ENCODE peak calls at places on chromosome 14, in nine cellular contexts. K, D, N, T, F, M, Z, U and J are unnamed samples.

GRCh38 chr14:92984082-92984788 is 61.3 kb downstream of the CHGA start:
- DNase-seq in T (no peak), Z (peak), M (no peak), D (no peak), K (no peak), F (no peak), U (no peak), N (no peak), J (no peak)

GRCh38 chr14:54312166-54312801 is 84.5 kb upstream of the CDKN3 start:
- DNase-seq in K (peak), Z (peak), M (no peak), N (peak), U (peak), D (peak), T (no peak), F (no peak), J (peak)

GRCh38 chr14:102183922-102184677 is 44.4 kb downstream of the WDR20 start:
- DNase-seq in K (no peak), F (no peak), T (no peak), N (no peak), M (no peak), D (no peak), U (no peak), Z (no peak), J (no peak)

GRCh38 chr14:61064210-61064609 is 83.2 kb downstream of the SLC38A6 start:
- DNase-seq in Z (no peak), T (no peak), D (no peak), U (no peak), F (no peak), N (no peak), K (peak), M (peak), J (no peak)

GRCh38 chr14:97074456-97074855 is 277.3 kb downstream of the VRK1 start:
- DNase-seq in K (no peak), F (no peak), D (no peak), Z (no peak), T (no peak), U (no peak), N (no peak), M (no peak), J (peak)

GRCh38 chr14:90755661-90756304 is 60.4 kb downstream of the TTC7B start:
- DNase-seq in F (no peak), Z (no peak), M (no peak), D (no peak), U (no peak), N (no peak), K (peak), T (no peak), J (peak)

GRCh38 chr14:49769171-49769570 is 1.2 kb downstream of the KLHDC2 start:
- DNase-seq in U (no peak), D (no peak), T (no peak), K (peak), M (no peak), Z (peak), N (no peak), F (no peak), J (peak)

GRCh38 chr14:73633115-73633514 is 11.7 kb upstream of the DNAL1 start:
- DNase-seq in K (no peak), D (no peak), T (no peak), Z (no peak), F (no peak), M (peak), U (no peak), N (no peak), J (no peak)

GRCh38 chr14:103422981-103423600 is 37.9 kb downstream of the MARK3 start:
- DNase-seq in M (no peak), U (peak), F (no peak), Z (no peak), T (no peak), N (peak), D (no peak), K (peak), J (peak)

GRCh38 chr14:28936601-28937000 is 170.0 kb downstream of the FOXG1 start:
- DNase-seq in F (no peak), U (no peak), D (no peak), M (no peak), K (no peak), Z (no peak), N (no peak), T (no peak), J (no peak)

GRCh38 chr14:96626916-96627315 is 124.7 kb downstream of the PAPOLA start:
- DNase-seq in D (no peak), M (peak), Z (no peak), U (no peak), N (no peak), T (no peak), F (no peak), K (no peak), J (no peak)

GRCh38 chr14:24307575-24308341 is at the start of gene CIDEB:
- DNase-seq in K (peak), T (peak), U (no peak), N (no peak), F (peak), M (peak), Z (peak), D (peak), J (peak)

GRCh38 chr14:58118097-58118496 is 33.9 kb downstream of the ARMH4 start:
- DNase-seq in M (no peak), N (no peak), U (no peak), D (no peak), K (peak), T (no peak), Z (peak), F (no peak), J (no peak)

GRCh38 chr14:95463173-95463901 is 53.1 kb downstream of the SYNE3 start:
- DNase-seq in D (no peak), M (peak), U (no peak), K (no peak), Z (no peak), N (no peak), T (peak), F (peak), J (no peak)

GRCh38 chr14:97624985-97625384 is 827.8 kb downstream of the VRK1 start:
- DNase-seq in N (no peak), D (no peak), K (no peak), M (no peak), F (no peak), U (no peak), Z (no peak), T (no peak), J (no peak)

GRCh38 chr14:73216035-73216434 is 21.3 kb upstream of the PAPLN start:
- DNase-seq in N (no peak), K (no peak), Z (no peak), D (no peak), U (no peak), F (no peak), M (no peak), T (no peak), J (no peak)

GRCh38 chr14:103514596-103515421 is 7.8 kb downstream of the CKB start:
- DNase-seq in D (peak), F (no peak), U (no peak), N (no peak), K (no peak), Z (no peak), M (no peak), T (no peak), J (no peak)

GRCh38 chr14:71594828-71595227 is 337.4 kb upstream of the RGS6 start:
- DNase-seq in Z (no peak), N (no peak), F (no peak), U (no peak), D (no peak), M (peak), K (no peak), T (no peak), J (no peak)

GRCh38 chr14:99516156-99517045 is 35.2 kb downstream of the CCNK start:
- DNase-seq in F (no peak), N (no peak), Z (no peak), K (no peak), D (peak), U (no peak), T (no peak), M (no peak), J (no peak)

GRCh38 chr14:36524874-36525745 is 5.1 kb upstream of the NKX2-1 start:
- DNase-seq in T (no peak), D (no peak), M (no peak), F (no peak), N (no peak), U (no peak), K (no peak), Z (no peak), J (no peak)

GRCh38 chr14:51454351-51454750 is 197.4 kb upstream of the FRMD6 start:
- DNase-seq in F (no peak), N (no peak), Z (no peak), U (no peak), K (peak), M (no peak), D (no peak), T (no peak), J (peak)

GRCh38 chr14:80003138-80003537 is 208.2 kb downstream of the DIO2 start:
- DNase-seq in M (no peak), Z (peak), F (no peak), N (no peak), T (peak), D (no peak), K (peak), U (peak), J (no peak)